ENCODE peak calls at places on chromosomes 13 and 19, in eight cellular contexts. V, J, N, Z, Y, Q, O and C are unnamed samples.

GRCh38 chr13:33349996-33350826 is 64.7 kb upstream of the STARD13 start:
- DNase-seq in O (peak; percentile 70), J (no peak), Y (peak; percentile 90), Z (no peak), V (no peak), N (peak; percentile 67), Q (peak; percentile 44), C (peak; percentile 45)

GRCh38 chr13:113345486-113345885 is 18.4 kb downstream of the GRTP1 start:
- DNase-seq in V (no peak), Z (no peak), O (no peak), Y (no peak), Q (no peak), J (no peak), N (no peak), C (no peak)

GRCh38 chr19:46993622-46994021 is 26.0 kb upstream of the NPAS1 start:
- DNase-seq in Y (no peak), O (no peak), N (peak; percentile 28), V (no peak), Q (no peak), Z (no peak), J (no peak), C (no peak)

GRCh38 chr13:97021241-97021640 is 27.0 kb upstream of the OXGR1 start:
- DNase-seq in V (no peak), Q (no peak), Z (no peak), Y (no peak), O (no peak), J (no peak), N (no peak), C (no peak)

GRCh38 chr19:52640916-52641315 is 2.8 kb upstream of the ZNF83 start:
- DNase-seq in J (no peak), V (no peak), Y (no peak), O (no peak), Z (no peak), N (peak; percentile 76), Q (no peak), C (no peak)

GRCh38 chr19:8575467-8575997 is 1.7 kb downstream of the MYO1F start:
- DNase-seq in O (no peak), N (peak; percentile 65), V (no peak), J (peak; percentile 53), Z (peak; percentile 59), Q (no peak), Y (no peak), C (no peak)

GRCh38 chr13:30745917-30746686 is 10.8 kb downstream of the ALOX5AP start:
- DNase-seq in J (no peak), N (no peak), V (no peak), Q (no peak), Y (no peak), O (no peak), Z (no peak), C (no peak)

GRCh38 chr13:81377926-81378325 is 1037.0 kb upstream of the SPRY2 start:
- DNase-seq in Q (no peak), Z (no peak), Y (no peak), V (no peak), J (no peak), N (no peak), O (no peak), C (no peak)

GRCh38 chr19:30228113-30228725 is 144.0 kb upstream of the ZNF536 start:
- DNase-seq in O (no peak), N (peak; percentile 64), V (no peak), J (no peak), Y (no peak), Q (no peak), Z (no peak), C (no peak)

GRCh38 chr19:1250374-1251232 is 2.2 kb downstream of the MIDN start:
- DNase-seq in Q (peak; percentile 88), O (peak; percentile 83), N (peak; percentile 84), V (no peak), Z (no peak), Y (peak; percentile 91), J (peak; percentile 67), C (no peak)

GRCh38 chr13:50129923-50130685 is 114.9 kb downstream of the KCNRG start:
- DNase-seq in N (peak; percentile 82), Q (peak; percentile 35), Y (peak; percentile 93), Z (peak; percentile 43), J (no peak), V (no peak), O (peak; percentile 64), C (peak; percentile 34)

GRCh38 chr13:50080856-50081105 is 65.5 kb downstream of the KCNRG start:
- DNase-seq in Q (no peak), V (no peak), Z (no peak), N (no peak), Y (no peak), O (no peak), J (no peak), C (peak; percentile 36)

GRCh38 chr13:40388617-40389016 is 277.8 kb downstream of the FOXO1 start:
- DNase-seq in J (peak; percentile 83), N (no peak), Z (no peak), V (no peak), O (no peak), Q (no peak), Y (no peak), C (peak; percentile 65)

GRCh38 chr13:98396071-98396710 is 180.7 kb downstream of the STK24 start:
- DNase-seq in Z (no peak), Y (no peak), Q (no peak), V (no peak), N (peak; percentile 34), J (no peak), O (no peak), C (no peak)

GRCh38 chr13:85277753-85278152 is 521.5 kb downstream of the SLITRK6 start:
- DNase-seq in Q (no peak), V (no peak), O (no peak), Y (no peak), Z (no peak), J (no peak), N (no peak), C (no peak)

GRCh38 chr19:33641956-33642498 is 20.3 kb downstream of the CHST8 start:
- DNase-seq in J (no peak), N (no peak), Q (no peak), Y (peak; percentile 59), Z (no peak), O (no peak), V (no peak), C (no peak)

GRCh38 chr13:89066868-89067466 is 1395.8 kb downstream of the SLITRK5 start:
- DNase-seq in Y (no peak), J (peak; percentile 4), V (peak; percentile 13), Z (peak; percentile 79), Q (peak; percentile 75), N (peak; percentile 61), O (no peak), C (no peak)
- TF ChIP-seq CTCF in Y (no peak), J (peak; percentile 59), V (peak; percentile 81), Z (peak; percentile 60), Q (peak; percentile 56), N (peak; percentile 82), O (peak; percentile 53), C (no peak)

GRCh38 chr19:31641591-31641990 is 292.4 kb upstream of the TSHZ3 start:
- DNase-seq in V (no peak), J (no peak), Y (no peak), O (no peak), N (no peak), Z (no peak), Q (no peak), C (no peak)
- TF ChIP-seq CTCF in V (no peak), J (no peak), Y (no peak), O (no peak), N (no peak), Z (no peak), Q (no peak), C (no peak)

GRCh38 chr13:42102961-42103688 is 54.7 kb downstream of the DGKH start:
- DNase-seq in O (no peak), Y (no peak), J (no peak), V (no peak), Z (peak; percentile 56), N (no peak), Q (no peak), C (no peak)

GRCh38 chr13:42094641-42095040 is 46.2 kb downstream of the DGKH start:
- DNase-seq in O (no peak), J (no peak), Y (no peak), V (no peak), Z (no peak), Q (no peak), N (no peak), C (no peak)

GRCh38 chr13:42101821-42102580 is 53.6 kb downstream of the DGKH start:
- DNase-seq in Y (no peak), V (no peak), Q (no peak), N (no peak), O (peak; percentile 58), Z (no peak), J (no peak), C (no peak)

GRCh38 chr13:42099962-42100675 is 51.7 kb downstream of the DGKH start:
- DNase-seq in J (no peak), O (no peak), V (no peak), Q (no peak), N (no peak), Y (no peak), Z (no peak), C (no peak)
- TF ChIP-seq CTCF in J (no peak), O (no peak), V (no peak), Q (no peak), N (no peak), Y (no peak), Z (no peak), C (no peak)

GRCh38 chr19:36488118-36488815 is 1.1 kb downstream of the ZNF566 start:
- DNase-seq in Q (no peak), O (no peak), N (no peak), Z (no peak), J (no peak), Y (no peak), V (no peak), C (no peak)

GRCh38 chr19:36489920-36490415 is 607 bp upstream of the ZNF566 start:
- DNase-seq in Y (peak; percentile 94), Q (peak; percentile 95), Z (no peak), N (peak; percentile 95), J (no peak), O (peak; percentile 88), V (no peak), C (peak; percentile 83)

GRCh38 chr19:36483653-36484052 is 5.7 kb downstream of the ZNF566 start:
- DNase-seq in O (no peak), J (no peak), Z (no peak), N (no peak), Q (no peak), V (no peak), Y (no peak), C (no peak)

GRCh38 chr19:36488816-36489138 is 584 bp downstream of the ZNF566 start:
- DNase-seq in Q (peak; percentile 14), Z (no peak), O (no peak), N (no peak), V (no peak), J (no peak), Y (no peak), C (peak; percentile 51)

DNA sequence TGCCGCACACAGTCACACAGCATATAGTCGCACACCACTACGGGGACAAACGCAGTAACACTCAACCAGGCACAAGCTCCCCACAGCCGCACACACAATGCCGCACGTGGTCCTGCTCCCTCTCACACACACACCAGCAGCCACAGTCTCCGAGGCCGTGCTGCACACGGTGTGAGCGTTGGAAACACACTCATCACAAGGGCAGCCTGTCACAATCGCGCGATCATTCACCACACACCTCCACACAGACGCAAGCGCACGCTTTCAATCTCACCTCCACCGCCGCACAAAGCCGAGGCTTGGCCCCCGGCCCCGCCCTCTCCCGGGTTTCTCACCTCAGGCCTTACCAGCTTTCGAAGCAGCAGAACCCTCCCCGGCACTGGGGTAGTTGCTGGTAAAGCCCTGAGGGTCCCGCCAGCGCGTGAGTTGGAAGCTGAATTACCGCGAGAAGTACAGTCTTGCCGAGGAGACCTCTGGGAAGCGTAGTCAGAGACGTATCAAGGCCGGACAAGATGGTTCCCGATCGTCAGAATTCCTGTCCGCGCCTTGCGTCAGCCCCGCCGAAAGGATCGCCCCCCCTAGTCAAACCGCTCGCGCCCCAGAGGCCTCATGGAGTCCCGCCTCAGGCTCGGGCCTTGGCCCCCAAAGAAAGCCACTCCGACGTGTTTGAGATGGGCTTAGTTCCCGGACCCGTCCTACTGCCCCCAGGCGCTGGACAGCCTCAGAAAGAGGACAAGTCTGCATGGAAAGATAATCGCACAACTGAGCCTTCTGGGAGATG is at the start of gene ZNF566:
- DNase-seq in V (peak; percentile 89), O (peak; percentile 94), Q (peak; percentile 97), J (peak; percentile 96), Y (peak; percentile 97), N (peak; percentile 99), Z (peak; percentile 96), C (peak; percentile 96)
- TF ChIP-seq CTCF in V (peak; percentile 9), O (no peak), Q (no peak), J (no peak), Y (no peak), N (peak; percentile 23), Z (no peak), C (no peak)